ENCODE peak calls at places on chromosomes 1 and 21, in seven cellular contexts. X is CD4-positive, CD25-positive, alpha-beta regulatory T cell; I is stomach; Z is A549; A is body of pancreas; B is IMR-90; P is pancreas. T is an unnamed sample. For H3K9me3, the result is how much of the 10 kb centered on the place peaks cover.

GRCh38 chr1:6329851-6330250 is 63.7 kb downstream of the ACOT7 start:
- DNase-seq in X (no peak), I (no peak), Z (no peak), A (no peak), B (peak), P (no peak), T (no peak)

GRCh38 chr1:64470670-64471217 is 815 bp downstream of the CACHD1 start:
- DNase-seq in X (no peak), I (peak), Z (peak), A (peak), B (no peak), P (peak), T (no peak)

GRCh38 chr21:35974801-35975200 is 85.5 kb downstream of the SETD4 start:
- DNase-seq in X (no peak), I (no peak), Z (no peak), A (peak), B (peak), P (peak), T (no peak)

GRCh38 chr1:27862671-27863551 is 9.4 kb upstream of the THEMIS2 start:
- DNase-seq in X (no peak), I (no peak), Z (peak), A (peak), B (peak), P (no peak), T (no peak)

GRCh38 chr1:77900687-77901293 is 12.4 kb downstream of the NEXN start:
- DNase-seq in X (no peak), I (no peak), Z (peak), A (peak), B (peak), P (peak), T (no peak)

GRCh38 chr21:32562426-32562825 is 22.9 kb downstream of the TCP10L start:
- DNase-seq in X (no peak), I (peak), Z (no peak), A (peak), B (peak), P (no peak), T (no peak)

GRCh38 chr1:200365897-200366426 is 43.9 kb downstream of the ZNF281 start:
- DNase-seq in X (no peak), I (no peak), Z (peak), A (no peak), B (no peak), P (no peak), T (no peak)

GRCh38 chr1:204093756-204094155 is 20.8 kb downstream of the SOX13 start:
- DNase-seq in X (no peak), I (no peak), Z (no peak), A (no peak), B (no peak), P (no peak), T (no peak)

GRCh38 chr1:160862151-160863061 is at the start of gene CD244:
- DNase-seq in X (no peak), I (peak), Z (no peak), A (peak), B (no peak), P (no peak), T (no peak)

GRCh38 chr1:207430602-207431001 is 23.5 kb upstream of the CR2 start:
- DNase-seq in X (no peak), I (no peak), Z (no peak), A (no peak), B (no peak), P (no peak), T (no peak)

GRCh38 chr1:171142451-171143121 is 42.5 kb upstream of the FMO2 start:
- DNase-seq in X (no peak), I (no peak), Z (no peak), A (peak), B (peak), P (no peak), T (no peak)

GRCh38 chr1:161484613-161485012 is 20.6 kb upstream of the FCGR2A start:
- DNase-seq in X (no peak), I (no peak), Z (no peak), A (no peak), B (no peak), P (no peak), T (no peak)

GRCh38 chr1:154379301-154379700 is 25.8 kb upstream of the IL6R start:
- DNase-seq in X (no peak), I (no peak), Z (no peak), A (no peak), B (no peak), P (no peak), T (no peak)

GRCh38 chr21:41861255-41861654 is 17.9 kb downstream of the PRDM15 start:
- DNase-seq in X (no peak), I (no peak), Z (no peak), A (no peak), B (no peak), P (no peak), T (no peak)

GRCh38 chr1:76726251-76726650 is 141.0 kb upstream of the ST6GALNAC5 start:
- DNase-seq in X (no peak), I (no peak), Z (no peak), A (no peak), B (no peak), P (no peak), T (no peak)

GRCh38 chr21:39332175-39332574 is 16.7 kb downstream of the HMGN1 start:
- DNase-seq in X (no peak), I (no peak), Z (no peak), A (no peak), B (no peak), P (no peak), T (no peak)

GRCh38 chr1:239893127-239893731 is 198.5 kb upstream of the FMN2 start:
- DNase-seq in X (no peak), I (no peak), Z (peak), A (peak), B (no peak), P (peak), T (no peak)

GRCh38 chr1:65881070-65881594 is 88.4 kb downstream of the PDE4B start:
- DNase-seq in X (no peak), I (no peak), Z (no peak), A (no peak), B (peak), P (no peak), T (no peak)

GRCh38 chr21:21097425-21097824 is 99.2 kb downstream of the NCAM2 start:
- DNase-seq in X (no peak), I (no peak), Z (no peak), A (no peak), B (no peak), P (no peak), T (no peak)

GRCh38 chr1:30759718-30760281 is 2.2 kb upstream of the LAPTM5 start:
- DNase-seq in X (peak), I (no peak), Z (no peak), A (no peak), B (no peak), P (no peak), T (peak)

GRCh38 chr1:108691128-108691885 is 803 bp upstream of the PRPF38B start:
- DNase-seq in X (no peak), I (no peak), Z (no peak), A (no peak), B (peak), P (no peak), T (no peak)

GRCh38 chr1:28720376-28720775 is 16.4 kb upstream of the YTHDF2 start:
- DNase-seq in X (no peak), I (no peak), Z (no peak), A (no peak), B (no peak), P (no peak), T (no peak)

GRCh38 chr1:221739677-221740025 is 2.2 kb downstream of the DUSP10 start:
- DNase-seq in X (no peak), I (no peak), Z (no peak), A (no peak), B (no peak), P (no peak), T (no peak)

GRCh38 chr1:119673171-119673940 is 25.3 kb upstream of the ZNF697 start:
- DNase-seq in X (no peak), I (no peak), Z (no peak), A (no peak), B (peak), P (no peak), T (no peak)

GRCh38 chr1:226894826-226895225 is 24.4 kb downstream of the PSEN2 start:
- DNase-seq in X (no peak), I (no peak), Z (no peak), A (no peak), B (no peak), P (no peak), T (no peak)

GRCh38 chr1:170461762-170462384 is 70.1 kb upstream of the GORAB start:
- DNase-seq in X (no peak), I (no peak), Z (no peak), A (peak), B (peak), P (no peak), T (no peak)

GRCh38 chr1:153476491-153477093 is 16.1 kb upstream of the S100A7 start:
- DNase-seq in X (no peak), I (no peak), Z (no peak), A (no peak), B (no peak), P (no peak), T (no peak)

GRCh38 chr1:4631321-4631720 is 23.1 kb upstream of the AJAP1 start:
- DNase-seq in X (no peak), I (no peak), Z (no peak), A (no peak), B (no peak), P (no peak), T (no peak)
- H3K9me3 ChIP-seq in X (under half), I (under half), Z (under half), A (under half), B (under half), P (under half), T (under half)

GRCh38 chr1:181106479-181106878 is 18.0 kb downstream of the IER5 start:
- DNase-seq in X (no peak), I (no peak), Z (no peak), A (no peak), B (no peak), P (no peak), T (no peak)
- H3K9me3 ChIP-seq in X (under half), I (under half), Z (under half), A (under half), B (under half), P (under half), T (under half)

GRCh38 chr21:44614161-44614631 is 2.3 kb downstream of the KRTAP10-8 start:
- DNase-seq in X (no peak), I (no peak), Z (no peak), A (no peak), B (no peak), P (no peak), T (no peak)
- H3K9me3 ChIP-seq in X (under half), I (under half), Z (under half), A (under half), B (under half), P (under half), T (under half)

DNA sequence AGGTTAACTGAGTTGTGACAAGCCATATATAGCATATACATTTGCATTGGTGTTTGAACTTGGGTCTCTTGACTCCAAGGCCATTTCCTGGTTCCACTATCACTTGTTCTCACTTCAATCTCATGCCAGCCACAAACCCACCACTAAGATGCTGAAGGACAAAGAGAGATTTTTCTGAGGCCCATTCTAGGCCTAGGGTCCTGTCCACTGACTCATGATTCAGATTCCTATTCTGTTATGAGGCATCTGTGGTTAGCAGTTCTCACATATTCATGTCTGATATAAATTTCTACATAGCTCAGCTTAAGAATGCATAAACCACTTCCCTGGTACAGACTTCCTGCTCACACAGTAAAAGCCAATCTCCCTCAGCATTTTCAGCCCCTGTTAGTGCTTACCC is 326.1 kb upstream of the BEND5 start:
- DNase-seq in X (no peak), I (no peak), Z (no peak), A (no peak), B (no peak), P (no peak), T (no peak)
- H3K9me3 ChIP-seq in X (under half), I (under half), Z (under half), A (under half), B (under half), P (under half), T (under half)

DNA sequence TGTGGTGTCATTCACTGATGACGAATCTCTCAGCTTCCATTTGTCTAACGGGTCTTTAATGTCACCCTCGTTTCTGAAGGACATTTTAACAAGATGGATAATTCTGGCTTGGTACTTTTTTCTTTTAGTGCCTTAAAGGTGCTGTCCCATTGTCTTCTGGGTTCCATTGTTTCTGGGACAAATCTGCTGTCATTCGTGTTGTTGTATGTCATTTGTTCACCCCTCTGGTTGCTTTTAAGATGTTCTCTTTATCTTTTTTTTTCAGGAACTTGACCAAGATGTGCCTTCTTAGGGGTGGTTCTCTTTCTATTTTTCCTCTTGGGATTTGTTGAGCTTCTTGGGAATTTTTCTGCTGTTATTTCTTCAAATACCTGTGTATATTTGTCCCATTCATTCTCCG is 14.0 kb upstream of the MMEL1 start:
- DNase-seq in X (no peak), I (no peak), Z (peak), A (no peak), B (no peak), P (no peak), T (no peak)
- H3K9me3 ChIP-seq in X (under half), I (under half), Z (under half), A (under half), B (under half), P (under half), T (under half)

GRCh38 chr1:2949966-2950925 is 71.0 kb upstream of the ACTRT2 start:
- DNase-seq in X (no peak), I (no peak), Z (no peak), A (no peak), B (no peak), P (no peak), T (peak)

GRCh38 chr1:2952371-2952770 is 68.9 kb upstream of the ACTRT2 start:
- DNase-seq in X (no peak), I (no peak), Z (no peak), A (no peak), B (no peak), P (no peak), T (no peak)

GRCh38 chr1:2951856-2952255 is 69.4 kb upstream of the ACTRT2 start:
- DNase-seq in X (no peak), I (no peak), Z (no peak), A (no peak), B (no peak), P (no peak), T (no peak)

GRCh38 chr1:2948751-2949680 is 72.3 kb upstream of the ACTRT2 start:
- DNase-seq in X (no peak), I (no peak), Z (no peak), A (no peak), B (no peak), P (no peak), T (peak)

GRCh38 chr1:2950926-2951305 is 70.4 kb upstream of the ACTRT2 start:
- DNase-seq in X (no peak), I (no peak), Z (no peak), A (no peak), B (no peak), P (no peak), T (no peak)
- H3K9me3 ChIP-seq in X (under half), I (under half), Z (under half), A (under half), B (under half), P (under half), T (under half)

DNA sequence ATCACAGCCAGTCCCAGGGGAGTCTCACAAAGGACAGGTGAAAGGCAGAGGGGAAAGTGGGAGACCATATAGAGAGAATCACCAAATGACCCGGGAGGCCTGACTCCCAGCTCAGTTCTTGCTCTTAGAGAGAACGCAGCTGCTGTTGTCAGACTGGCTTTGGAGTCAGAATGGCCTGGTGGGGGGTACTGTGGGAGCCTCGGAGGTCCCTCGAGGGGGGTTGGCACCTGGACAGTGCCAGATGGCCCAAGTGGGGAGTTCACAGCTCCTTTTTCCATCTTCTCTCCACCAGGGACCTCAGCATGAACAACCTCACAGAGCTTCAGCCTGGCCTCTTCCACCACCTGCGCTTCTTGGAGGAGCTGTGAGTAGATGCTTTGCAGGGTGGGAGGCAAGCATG is 31.5 kb downstream of the LGR6 start:
- DNase-seq in X (no peak), I (no peak), Z (no peak), A (no peak), B (no peak), P (no peak), T (no peak)
- H3K9me3 ChIP-seq in X (under half), I (under half), Z (under half), A (under half), B (under half), P (under half), T (under half)

GRCh38 chr1:247165674-247166073 is 6.1 kb downstream of the ZNF124 start:
- DNase-seq in X (no peak), I (no peak), Z (no peak), A (no peak), B (no peak), P (no peak), T (no peak)
- H3K9me3 ChIP-seq in X (half or more), I (under half), Z (half or more), A (under half), B (under half), P (under half), T (under half)

T was measured in T-helper 17 cell.